ENCODE peak calls at places on chromosomes 16 and 17, in six cellular contexts. One of them, this sample, is unnamed.

GRCh38 chr16:30874244-30874820 is 19.5 kb downstream of the BCL7C start:
- DNase-seq in HFF-Myc: no peak
- DNase-seq in HCT116: no peak
- DNase-seq in tibial nerve: no peak
- DNase-seq in heart right ventricle: no peak
- DNase-seq in neural progenitor cell: no peak
- DNase-seq in this sample: no peak

GRCh38 chr16:85389679-85390470 is 223.2 kb upstream of the GSE1 start:
- DNase-seq in HCT116: no peak
- DNase-seq in tibial nerve: no peak
- DNase-seq in heart right ventricle: no peak
- DNase-seq in neural progenitor cell: no peak
- DNase-seq in HFF-Myc: no peak
- DNase-seq in this sample: no peak

GRCh38 chr17:32590974-32591373 is 104.2 kb downstream of the CDK5R1 start:
- DNase-seq in heart right ventricle: no peak
- DNase-seq in neural progenitor cell: no peak
- DNase-seq in HFF-Myc: no peak
- DNase-seq in HCT116: no peak
- DNase-seq in tibial nerve: no peak
- DNase-seq in this sample: no peak

GRCh38 chr16:11249233-11250061 is 6.6 kb downstream of the SOCS1 start:
- DNase-seq in HCT116: no peak
- DNase-seq in heart right ventricle: no peak
- DNase-seq in HFF-Myc: no peak
- DNase-seq in neural progenitor cell: no peak
- DNase-seq in tibial nerve: no peak
- DNase-seq in this sample: no peak

GRCh38 chr16:3822366-3823045 is 58.0 kb downstream of the CREBBP start:
- DNase-seq in tibial nerve: no peak
- DNase-seq in heart right ventricle: peak
- DNase-seq in HCT116: no peak
- DNase-seq in HFF-Myc: no peak
- DNase-seq in neural progenitor cell: no peak
- DNase-seq in this sample: no peak

GRCh38 chr17:33457477-33457876 is 164.4 kb upstream of the ASIC2 start:
- DNase-seq in heart right ventricle: no peak
- DNase-seq in HFF-Myc: no peak
- DNase-seq in tibial nerve: no peak
- DNase-seq in HCT116: no peak
- DNase-seq in neural progenitor cell: no peak
- DNase-seq in this sample: no peak

GRCh38 chr16:8740775-8741355 is 56.6 kb downstream of the TMEM186 start:
- DNase-seq in tibial nerve: no peak
- DNase-seq in HCT116: no peak
- DNase-seq in heart right ventricle: peak
- DNase-seq in HFF-Myc: no peak
- DNase-seq in neural progenitor cell: no peak
- DNase-seq in this sample: no peak

GRCh38 chr16:50313596-50314483 is 47.5 kb downstream of the ADCY7 start:
- DNase-seq in HFF-Myc: no peak
- DNase-seq in heart right ventricle: peak
- DNase-seq in HCT116: no peak
- DNase-seq in tibial nerve: peak
- DNase-seq in neural progenitor cell: no peak
- DNase-seq in this sample: no peak

GRCh38 chr17:4945944-4946280 is 2.4 kb downstream of the PFN1 start:
- DNase-seq in heart right ventricle: no peak
- DNase-seq in tibial nerve: no peak
- DNase-seq in HFF-Myc: no peak
- DNase-seq in neural progenitor cell: no peak
- DNase-seq in HCT116: no peak
- DNase-seq in this sample: no peak

GRCh38 chr16:84194470-84195200 is 3.7 kb downstream of the ADAD2 start:
- DNase-seq in HFF-Myc: no peak
- DNase-seq in HCT116: no peak
- DNase-seq in heart right ventricle: no peak
- DNase-seq in tibial nerve: no peak
- DNase-seq in neural progenitor cell: no peak
- DNase-seq in this sample: no peak

GRCh38 chr17:64004903-64005733 is 7.0 kb downstream of the PRR29 start:
- DNase-seq in heart right ventricle: no peak
- DNase-seq in tibial nerve: no peak
- DNase-seq in HFF-Myc: no peak
- DNase-seq in HCT116: no peak
- DNase-seq in neural progenitor cell: no peak
- DNase-seq in this sample: no peak

GRCh38 chr17:72370819-72371218 is 250.0 kb downstream of the SOX9 start:
- DNase-seq in tibial nerve: no peak
- DNase-seq in HFF-Myc: no peak
- DNase-seq in heart right ventricle: no peak
- DNase-seq in HCT116: no peak
- DNase-seq in neural progenitor cell: no peak
- DNase-seq in this sample: no peak

GRCh38 chr16:80084614-80085013 is 456.2 kb upstream of the DYNLRB2 start:
- DNase-seq in heart right ventricle: peak
- DNase-seq in neural progenitor cell: peak
- DNase-seq in HCT116: no peak
- DNase-seq in tibial nerve: peak
- DNase-seq in HFF-Myc: no peak
- DNase-seq in this sample: peak

GRCh38 chr16:60646631-60647030 is 1389.6 kb downstream of the CDH8 start:
- DNase-seq in heart right ventricle: no peak
- DNase-seq in HFF-Myc: no peak
- DNase-seq in tibial nerve: no peak
- DNase-seq in HCT116: no peak
- DNase-seq in neural progenitor cell: no peak
- DNase-seq in this sample: no peak

GRCh38 chr17:27473748-27474609 is 17.7 kb downstream of the KSR1 start:
- DNase-seq in tibial nerve: no peak
- DNase-seq in neural progenitor cell: no peak
- DNase-seq in HFF-Myc: no peak
- DNase-seq in heart right ventricle: peak
- DNase-seq in HCT116: no peak
- DNase-seq in this sample: no peak

GRCh38 chr16:73265124-73265838 is 217.4 kb upstream of the ZFHX3 start:
- DNase-seq in heart right ventricle: no peak
- DNase-seq in neural progenitor cell: no peak
- DNase-seq in tibial nerve: no peak
- DNase-seq in HCT116: no peak
- DNase-seq in HFF-Myc: no peak
- DNase-seq in this sample: no peak

GRCh38 chr16:22308824-22309520 is 11.8 kb downstream of the POLR3E start:
- DNase-seq in HFF-Myc: no peak
- DNase-seq in HCT116: no peak
- DNase-seq in tibial nerve: no peak
- DNase-seq in heart right ventricle: no peak
- DNase-seq in neural progenitor cell: no peak
- DNase-seq in this sample: no peak

GRCh38 chr17:210402-210801 is 29.0 kb upstream of the DOC2B start:
- DNase-seq in HCT116: no peak
- DNase-seq in tibial nerve: no peak
- DNase-seq in neural progenitor cell: no peak
- DNase-seq in HFF-Myc: no peak
- DNase-seq in heart right ventricle: no peak
- DNase-seq in this sample: no peak

GRCh38 chr17:19718613-19719364 is 2.4 kb upstream of the SLC47A2 start:
- DNase-seq in tibial nerve: no peak
- DNase-seq in HCT116: no peak
- DNase-seq in neural progenitor cell: no peak
- DNase-seq in heart right ventricle: no peak
- DNase-seq in HFF-Myc: no peak
- DNase-seq in this sample: no peak

GRCh38 chr17:61486135-61487120 is 34.2 kb downstream of the TBX4 start:
- DNase-seq in neural progenitor cell: peak
- DNase-seq in tibial nerve: no peak
- DNase-seq in HFF-Myc: no peak
- DNase-seq in heart right ventricle: no peak
- DNase-seq in HCT116: no peak
- DNase-seq in this sample: no peak

GRCh38 chr16:10935491-10935890 is 6.8 kb downstream of the DEXI start:
- DNase-seq in neural progenitor cell: no peak
- DNase-seq in HFF-Myc: no peak
- DNase-seq in tibial nerve: no peak
- DNase-seq in heart right ventricle: no peak
- DNase-seq in HCT116: no peak
- DNase-seq in this sample: no peak

GRCh38 chr16:53495325-53495724 is 7.7 kb downstream of the AKTIP start:
- DNase-seq in HFF-Myc: no peak
- DNase-seq in heart right ventricle: no peak
- DNase-seq in neural progenitor cell: no peak
- DNase-seq in tibial nerve: no peak
- DNase-seq in HCT116: no peak
- DNase-seq in this sample: no peak
- TF ChIP-seq CTCF in HFF-Myc: peak
- TF ChIP-seq CTCF in heart right ventricle: no peak
- TF ChIP-seq CTCF in neural progenitor cell: peak
- TF ChIP-seq CTCF in tibial nerve: no peak
- TF ChIP-seq CTCF in HCT116: peak
- TF ChIP-seq CTCF in this sample: peak

GRCh38 chr17:49390548-49391324 is 23.9 kb downstream of the PHB1 start:
- DNase-seq in tibial nerve: no peak
- DNase-seq in HFF-Myc: no peak
- DNase-seq in HCT116: no peak
- DNase-seq in neural progenitor cell: no peak
- DNase-seq in heart right ventricle: no peak
- DNase-seq in this sample: no peak
- H3K4me3 ChIP-seq in tibial nerve: no peak
- H3K4me3 ChIP-seq in HFF-Myc: no peak
- H3K4me3 ChIP-seq in HCT116: no peak
- H3K4me3 ChIP-seq in neural progenitor cell: no peak
- H3K4me3 ChIP-seq in heart right ventricle: no peak
- H3K4me3 ChIP-seq in this sample: no peak

DNA sequence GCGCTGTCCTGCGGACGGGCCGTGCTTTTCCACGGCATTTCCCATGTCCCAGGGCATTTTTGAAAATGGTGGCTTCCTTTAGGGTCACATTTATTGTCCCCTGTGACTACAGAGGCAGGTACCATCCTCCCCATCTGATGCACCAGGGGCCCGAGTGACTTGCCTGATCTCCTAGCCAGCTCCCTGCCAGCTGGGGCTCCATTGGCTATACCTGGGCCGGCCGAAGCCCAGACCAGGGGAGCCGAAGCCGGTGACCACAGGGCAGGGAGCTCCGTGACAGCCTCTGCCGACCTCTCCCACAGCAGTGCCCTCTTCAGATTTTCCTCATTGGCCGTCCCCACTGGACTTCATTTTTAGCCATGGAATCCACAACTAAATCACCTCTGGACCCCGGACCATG is 170.6 kb downstream of the RBFOX3 start:
- DNase-seq in HFF-Myc: no peak
- DNase-seq in HCT116: no peak
- DNase-seq in tibial nerve: no peak
- DNase-seq in heart right ventricle: no peak
- DNase-seq in neural progenitor cell: no peak
- DNase-seq in this sample: no peak
- TF ChIP-seq CTCF in HFF-Myc: no peak
- TF ChIP-seq CTCF in HCT116: no peak
- TF ChIP-seq CTCF in tibial nerve: no peak
- TF ChIP-seq CTCF in heart right ventricle: no peak
- TF ChIP-seq CTCF in neural progenitor cell: no peak
- TF ChIP-seq CTCF in this sample: no peak

DNA sequence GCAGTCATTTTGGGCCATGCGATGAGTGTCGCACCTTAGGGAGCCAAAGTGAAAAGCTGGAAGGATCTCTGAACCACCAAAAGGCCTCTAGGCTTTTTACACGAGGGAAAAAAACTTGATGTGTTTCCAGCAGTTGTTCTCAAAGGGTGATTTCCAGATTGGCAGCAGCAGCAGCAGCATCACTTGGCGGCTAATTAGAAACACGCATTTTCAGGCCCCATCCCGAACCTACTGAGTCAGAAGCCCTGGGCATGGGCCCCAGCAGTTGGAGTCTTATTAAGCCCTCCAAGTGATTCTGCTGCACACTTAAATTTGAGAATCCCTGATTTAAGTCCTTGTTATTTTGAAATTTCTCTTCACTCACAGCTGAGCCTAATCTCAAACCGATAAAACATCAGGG is 25.3 kb upstream of the PYY start:
- DNase-seq in heart right ventricle: no peak
- DNase-seq in neural progenitor cell: no peak
- DNase-seq in HCT116: no peak
- DNase-seq in HFF-Myc: no peak
- DNase-seq in tibial nerve: no peak
- DNase-seq in this sample: no peak
- H3K4me3 ChIP-seq in heart right ventricle: no peak
- H3K4me3 ChIP-seq in neural progenitor cell: no peak
- H3K4me3 ChIP-seq in HCT116: no peak
- H3K4me3 ChIP-seq in HFF-Myc: no peak
- H3K4me3 ChIP-seq in tibial nerve: no peak
- H3K4me3 ChIP-seq in this sample: no peak

GRCh38 chr17:55053855-55054254 is 85.3 kb downstream of the STXBP4 start:
- DNase-seq in tibial nerve: no peak
- DNase-seq in heart right ventricle: no peak
- DNase-seq in neural progenitor cell: no peak
- DNase-seq in HCT116: no peak
- DNase-seq in HFF-Myc: no peak
- DNase-seq in this sample: no peak
- TF ChIP-seq CTCF in tibial nerve: peak
- TF ChIP-seq CTCF in heart right ventricle: peak
- TF ChIP-seq CTCF in neural progenitor cell: peak
- TF ChIP-seq CTCF in HCT116: peak
- TF ChIP-seq CTCF in HFF-Myc: no peak
- TF ChIP-seq CTCF in this sample: peak

DNA sequence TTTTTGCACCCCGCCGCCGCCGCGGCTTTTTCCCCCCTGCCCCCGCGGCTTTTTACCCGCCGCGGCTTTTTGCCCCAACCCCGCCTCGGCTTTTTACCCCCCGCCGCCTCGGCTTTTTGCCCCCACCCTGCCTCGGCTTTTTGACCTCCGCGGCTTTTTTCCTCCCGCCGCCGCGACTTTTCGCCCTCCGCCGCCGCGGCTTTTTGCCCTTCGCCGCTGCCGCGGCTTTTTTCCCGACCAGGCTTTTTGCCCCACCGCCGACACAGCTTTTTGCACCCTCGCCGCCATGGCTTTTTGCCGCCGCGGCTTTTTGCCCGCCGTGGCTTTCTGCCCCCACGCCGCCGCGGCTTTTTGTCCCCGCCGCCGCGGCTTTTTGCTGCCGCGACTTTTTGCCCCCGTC is 137.0 kb upstream of the TP53TG3D start:
- DNase-seq in heart right ventricle: no peak
- DNase-seq in tibial nerve: no peak
- DNase-seq in HFF-Myc: no peak
- DNase-seq in neural progenitor cell: no peak
- DNase-seq in HCT116: no peak
- DNase-seq in this sample: no peak
- H3K4me3 ChIP-seq in heart right ventricle: peak
- H3K4me3 ChIP-seq in tibial nerve: peak
- H3K4me3 ChIP-seq in HFF-Myc: peak
- H3K4me3 ChIP-seq in neural progenitor cell: no peak
- H3K4me3 ChIP-seq in HCT116: no peak
- H3K4me3 ChIP-seq in this sample: peak

GRCh38 chr17:2122641-2123302 is 67.9 kb downstream of the HIC1 start:
- DNase-seq in heart right ventricle: peak
- DNase-seq in HCT116: no peak
- DNase-seq in HFF-Myc: no peak
- DNase-seq in neural progenitor cell: peak
- DNase-seq in tibial nerve: peak
- DNase-seq in this sample: no peak
- TF ChIP-seq CTCF in heart right ventricle: peak
- TF ChIP-seq CTCF in HCT116: no peak
- TF ChIP-seq CTCF in HFF-Myc: no peak
- TF ChIP-seq CTCF in neural progenitor cell: no peak
- TF ChIP-seq CTCF in tibial nerve: no peak
- TF ChIP-seq CTCF in this sample: no peak

GRCh38 chr17:43399839-43400328 is 1.1 kb downstream of the ARL4D start:
- DNase-seq in heart right ventricle: no peak
- DNase-seq in neural progenitor cell: no peak
- DNase-seq in HFF-Myc: no peak
- DNase-seq in tibial nerve: no peak
- DNase-seq in HCT116: no peak
- DNase-seq in this sample: no peak
- H3K4me3 ChIP-seq in heart right ventricle: peak
- H3K4me3 ChIP-seq in neural progenitor cell: peak
- H3K4me3 ChIP-seq in HFF-Myc: peak
- H3K4me3 ChIP-seq in tibial nerve: peak
- H3K4me3 ChIP-seq in HCT116: peak
- H3K4me3 ChIP-seq in this sample: peak